ENCODE peak calls at places on chromosomes 7 and 10, in nine cellular contexts. N is OCI-LY7, R is AG09309, F is IMR-90, W is BJ, K is cardiac fibroblast, V is bronchial epithelial cell, D is HCT116, U is PC-9. L is an unnamed sample.

GRCh38 chr7:8303904-8304528 is 42.0 kb upstream of the ICA1 start:
- DNase-seq in V (no peak), F (no peak), D (peak; percentile 26), N (no peak), K (no peak), R (no peak), U (no peak), W (no peak), L (no peak)

GRCh38 chr7:3191545-3191944 is 109.5 kb upstream of the SDK1 start:
- DNase-seq in D (no peak), N (no peak), F (no peak), U (no peak), K (no peak), W (no peak), V (no peak), R (no peak), L (no peak)

GRCh38 chr10:11425288-11425595 is 186.2 kb downstream of the USP6NL start:
- DNase-seq in U (no peak), D (no peak), N (no peak), K (no peak), F (no peak), V (no peak), W (no peak), R (no peak), L (no peak)

GRCh38 chr10:34539533-34540315 is 275.4 kb downstream of the PARD3 start:
- DNase-seq in R (peak; percentile 25), U (no peak), V (peak; percentile 14), W (peak; percentile 14), D (no peak), K (peak; percentile 65), N (no peak), F (no peak), L (no peak)

GRCh38 chr7:20083781-20084180 is 133.4 kb downstream of the MACC1 start:
- DNase-seq in V (peak; percentile 89), K (peak; percentile 63), W (peak; percentile 24), D (no peak), F (peak; percentile 3), N (no peak), U (peak; percentile 81), R (peak; percentile 34), L (no peak)

GRCh38 chr10:97713351-97713827 is at the start of gene MARVELD1:
- DNase-seq in F (peak; percentile 77), D (no peak), U (no peak), R (no peak), V (peak; percentile 45), N (no peak), W (no peak), K (peak; percentile 78), L (no peak)

GRCh38 chr7:157605638-157606037 is 268.8 kb downstream of the DNAJB6 start:
- DNase-seq in R (no peak), V (no peak), D (no peak), U (no peak), N (no peak), W (no peak), K (no peak), F (no peak), L (no peak)

GRCh38 chr10:98748298-98748697 is 301.6 kb upstream of the HPS1 start:
- DNase-seq in D (peak; percentile 37), V (peak; percentile 40), K (peak; percentile 16), U (no peak), F (peak; percentile 38), N (peak; percentile 28), R (no peak), W (no peak), L (peak; percentile 11)

GRCh38 chr10:33801705-33802104 is 467.2 kb upstream of the NRP1 start:
- DNase-seq in N (no peak), F (peak; percentile 25), U (peak; percentile 80), R (no peak), K (peak; percentile 63), V (peak; percentile 88), W (no peak), D (peak; percentile 22), L (peak; percentile 54)

GRCh38 chr7:157437519-157438061 is 100.8 kb downstream of the DNAJB6 start:
- DNase-seq in K (no peak), D (no peak), V (no peak), R (no peak), W (no peak), U (no peak), F (no peak), N (no peak), L (no peak)

GRCh38 chr7:92177362-92177761 is 1.6 kb downstream of the LRRD1 start:
- DNase-seq in N (no peak), W (no peak), D (no peak), R (peak; percentile 7), U (no peak), V (peak; percentile 38), F (peak; percentile 70), K (peak; percentile 38), L (no peak)

GRCh38 chr10:104521901-104522827 is 118.9 kb upstream of the SORCS3 start:
- DNase-seq in R (no peak), U (no peak), K (no peak), N (no peak), F (no peak), W (no peak), D (no peak), V (no peak), L (no peak)
- H3K4me3 ChIP-seq in R (no peak overlapping the region), U (no peak overlapping the region), K (no peak overlapping the region), N (no peak overlapping the region), F (no peak overlapping the region), W (no peak overlapping the region), D (no peak overlapping the region), V (no peak overlapping the region), L (no peak overlapping the region)

GRCh38 chr10:116274141-116274861 is 1.3 kb upstream of the GFRA1 start:
- DNase-seq in U (no peak), W (no peak), R (no peak), V (no peak), D (no peak), N (no peak), K (no peak), F (no peak), L (no peak)
- TF ChIP-seq CTCF in U (no peak), W (peak; percentile 29), R (peak; percentile 6), V (no peak), D (no peak), N (no peak), K (no peak), F (no peak), L (no peak)

DNA sequence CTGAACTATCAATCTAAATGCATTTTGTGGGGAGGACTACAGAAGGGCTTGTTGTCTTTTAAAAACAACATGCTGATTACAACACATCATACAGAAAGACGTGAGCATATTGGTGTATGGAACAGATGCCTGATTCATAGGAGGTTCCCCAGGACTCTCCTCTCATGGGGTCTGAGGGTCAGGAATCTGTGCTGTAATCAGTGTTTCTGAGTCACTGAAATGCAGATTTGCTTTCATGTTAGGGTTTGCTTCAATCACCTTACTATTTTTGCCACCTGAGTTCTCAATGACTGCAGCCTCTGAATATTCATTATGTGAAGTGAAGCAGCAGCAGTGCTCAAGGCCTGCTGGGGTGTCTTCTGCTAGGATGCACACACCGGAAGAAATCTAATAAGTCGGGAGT is 550 bp upstream of the ANK3 start:
- DNase-seq in K (peak; percentile 61), N (no peak), V (no peak), R (no peak), D (no peak), U (no peak), W (no peak), F (peak; percentile 70), L (no peak)
- H3K4me3 ChIP-seq in K (no peak overlapping the region), N (no peak overlapping the region), V (no peak overlapping the region), R (no peak overlapping the region), D (no peak overlapping the region), U (no peak overlapping the region), W (no peak overlapping the region), F (no peak overlapping the region), L (no peak overlapping the region)

DNA sequence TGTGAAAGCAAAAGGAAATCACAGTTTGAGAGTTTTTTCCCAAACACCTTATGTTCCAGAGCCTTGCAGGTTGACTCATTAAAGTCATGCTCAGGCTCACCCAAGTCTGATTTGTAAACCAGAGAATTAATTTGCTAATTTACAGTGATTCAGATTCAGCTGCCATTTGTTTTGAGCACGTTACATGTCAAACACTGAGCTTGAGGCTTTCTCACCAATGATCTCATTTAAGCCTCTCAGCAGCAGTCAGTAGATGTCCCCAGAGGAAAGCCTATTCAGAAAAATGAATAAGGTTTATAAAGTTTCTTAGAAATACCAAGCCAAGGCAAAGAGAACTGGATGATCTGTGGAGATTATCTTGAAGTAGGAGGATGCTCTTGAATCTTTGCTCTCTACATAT is 420.4 kb downstream of the HTR7 start:
- DNase-seq in N (no peak), V (peak; percentile 76), U (no peak), K (peak; percentile 61), W (no peak), F (no peak), D (no peak), R (no peak), L (no peak)
- TF ChIP-seq CTCF in N (no peak), V (no peak), U (no peak), K (no peak), W (no peak), F (no peak), D (no peak), R (no peak), L (no peak)

GRCh38 chr10:36281871-36282331 is 639.8 kb upstream of the FZD8 start:
- DNase-seq in V (no peak), U (no peak), F (peak; percentile 29), K (no peak), N (no peak), R (no peak), W (no peak), D (no peak), L (no peak)
- H3K4me3 ChIP-seq in V (no peak overlapping the region), U (no peak overlapping the region), F (no peak overlapping the region), K (no peak overlapping the region), N (no peak overlapping the region), R (no peak overlapping the region), W (no peak overlapping the region), D (no peak overlapping the region), L (no peak overlapping the region)

GRCh38 chr7:117873933-117874530 is 791 bp upstream of the CTTNBP2 start:
- DNase-seq in W (no peak), D (no peak), K (no peak), U (no peak), N (no peak), R (no peak), V (no peak), F (no peak), L (no peak)

GRCh38 chr7:117871401-117871777 is 1.9 kb downstream of the CTTNBP2 start:
- DNase-seq in R (no peak), U (no peak), D (no peak), W (no peak), K (no peak), N (no peak), F (no peak), V (no peak), L (no peak)

GRCh38 chr7:117871778-117872538 is 1.3 kb downstream of the CTTNBP2 start:
- DNase-seq in W (no peak), U (no peak), N (no peak), V (no peak), R (no peak), F (no peak), K (no peak), D (no peak), L (no peak)

GRCh38 chr7:117872565-117873055 is 631 bp downstream of the CTTNBP2 start:
- DNase-seq in V (no peak), U (no peak), N (no peak), W (no peak), F (no peak), R (no peak), K (no peak), D (peak; percentile 6), L (no peak)

GRCh38 chr7:117873056-117873932 is at the start of gene CTTNBP2:
- DNase-seq in U (no peak), N (no peak), K (peak; percentile 18), W (no peak), F (peak; percentile 59), D (peak; percentile 6), V (peak; percentile 32), R (peak; percentile 2), L (no peak)
- TF ChIP-seq CTCF in U (no peak), N (no peak), K (no peak), W (no peak), F (peak; percentile 11), D (no peak), V (no peak), R (no peak), L (peak; percentile 1)

L was measured in LNCaP clone FGC.